ENCODE peak calls at places on chromosomes 7 and 10, in ten cellular contexts. U, N, K, D, Y, I, C, S, E and F are unnamed samples.

GRCh38 chr10:81108516-81109199 is 571.0 kb downstream of the SH2D4B start:
- DNase-seq in S (no peak), K (peak; percentile 61), C (no peak), E (no peak), N (no peak), U (no peak), D (peak; percentile 13), I (no peak), Y (no peak), F (peak; percentile 14)

GRCh38 chr10:86401588-86402282 is 35.1 kb upstream of the GRID1 start:
- DNase-seq in C (no peak), K (peak; percentile 27), I (no peak), N (no peak), D (no peak), Y (no peak), U (no peak), S (peak; percentile 59), E (no peak), F (no peak)

GRCh38 chr10:102435529-102436233 is 3.3 kb upstream of the CUEDC2 start:
- DNase-seq in C (no peak), S (peak; percentile 74), N (no peak), U (no peak), E (no peak), D (no peak), K (peak; percentile 13), Y (no peak), I (no peak), F (peak; percentile 90)

GRCh38 chr7:36005876-36006275 is 147.2 kb upstream of the EEPD1 start:
- DNase-seq in I (no peak), N (no peak), S (no peak), U (no peak), D (no peak), E (no peak), Y (no peak), K (no peak), C (no peak), F (no peak)

GRCh38 chr10:100791254-100792058 is 46.1 kb downstream of the PAX2 start:
- DNase-seq in I (no peak), C (no peak), E (no peak), S (no peak), K (peak; percentile 28), U (no peak), D (no peak), N (no peak), Y (no peak), F (no peak)

GRCh38 chr7:1931248-1931950 is 261.3 kb downstream of the ELFN1 start:
- DNase-seq in K (no peak), D (no peak), U (peak; percentile 18), Y (no peak), E (no peak), N (no peak), C (no peak), I (no peak), S (no peak), F (no peak)

GRCh38 chr7:65746398-65746669 is 126.5 kb upstream of the VKORC1L1 start:
- DNase-seq in S (no peak), E (no peak), U (no peak), D (no peak), I (no peak), Y (no peak), C (no peak), N (no peak), K (no peak), F (no peak)

GRCh38 chr10:80612261-80612660 is 74.6 kb downstream of the SH2D4B start:
- DNase-seq in D (no peak), Y (no peak), I (no peak), N (no peak), U (no peak), E (peak; percentile 17), K (no peak), C (no peak), S (no peak), F (no peak)

GRCh38 chr7:108059526-108059925 is 56.6 kb upstream of the LAMB1 start:
- DNase-seq in Y (no peak), I (no peak), N (no peak), K (no peak), C (no peak), U (no peak), S (no peak), D (no peak), E (no peak), F (no peak)

GRCh38 chr7:102260856-102261255 is 25.8 kb upstream of the SH2B2 start:
- DNase-seq in Y (peak; percentile 55), C (no peak), N (no peak), I (no peak), D (peak; percentile 21), S (peak; percentile 57), K (peak; percentile 78), U (no peak), E (no peak), F (no peak)

GRCh38 chr7:23928391-23928790 is 218.4 kb downstream of the STK31 start:
- DNase-seq in N (no peak), U (no peak), E (no peak), S (no peak), D (no peak), C (no peak), Y (no peak), K (no peak), I (no peak), F (no peak)

GRCh38 chr7:35030848-35031247 is 6.4 kb downstream of the DPY19L1 start:
- DNase-seq in Y (no peak), D (no peak), S (no peak), I (no peak), N (no peak), E (no peak), K (no peak), C (no peak), U (no peak), F (no peak)

GRCh38 chr7:27238979-27239779 is 3.4 kb upstream of the EVX1 start:
- DNase-seq in E (no peak), Y (no peak), D (no peak), K (peak; percentile 39), S (peak; percentile 56), N (no peak), I (no peak), U (no peak), C (no peak), F (no peak)

GRCh38 chr10:117543245-117543998 is 876 bp downstream of the EMX2 start:
- DNase-seq in K (peak; percentile 57), E (no peak), C (no peak), Y (no peak), U (peak; percentile 46), I (peak; percentile 71), S (peak; percentile 72), D (no peak), N (no peak), F (no peak)

GRCh38 chr10:103554488-103555320 is 61.2 kb downstream of the NEURL1 start:
- DNase-seq in E (peak; percentile 39), S (peak; percentile 83), Y (peak; percentile 29), C (no peak), K (peak; percentile 83), U (peak; percentile 47), D (no peak), I (peak; percentile 88), N (no peak), F (peak; percentile 83)

GRCh38 chr10:75042292-75042974 is 69.0 kb upstream of the SAMD8 start:
- DNase-seq in N (no peak), C (no peak), S (no peak), U (no peak), D (peak; percentile 48), K (no peak), Y (no peak), I (peak; percentile 83), E (peak; percentile 68), F (no peak)

GRCh38 chr10:73998623-73999622 is 1.0 kb downstream of the VCL start:
- DNase-seq in K (peak; percentile 88), C (peak; percentile 1), N (no peak), I (peak; percentile 76), U (peak; percentile 48), S (peak; percentile 73), D (peak; percentile 98), Y (no peak), E (peak; percentile 79), F (peak; percentile 51)

GRCh38 chr10:29479081-29479917 is 155.5 kb downstream of the SVIL start:
- DNase-seq in Y (no peak), I (peak; percentile 23), K (no peak), N (no peak), S (no peak), U (peak; percentile 77), E (peak; percentile 96), C (no peak), D (peak; percentile 87), F (no peak)

GRCh38 chr10:60778978-60779668 is 845 bp downstream of the CDK1 start:
- DNase-seq in S (no peak), U (no peak), C (no peak), D (peak; percentile 33), Y (no peak), K (no peak), E (peak; percentile 49), I (no peak), N (no peak), F (peak; percentile 46)

GRCh38 chr10:44194435-44194834 is 190.5 kb downstream of the CXCL12 start:
- DNase-seq in S (no peak), U (no peak), I (no peak), Y (no peak), E (no peak), D (no peak), K (no peak), N (no peak), C (no peak), F (no peak)

GRCh38 chr10:60733189-60733815 is 45.0 kb upstream of the CDK1 start:
- DNase-seq in U (peak; percentile 58), C (peak; percentile 20), K (peak; percentile 85), E (peak; percentile 73), I (peak; percentile 46), Y (no peak), N (peak; percentile 7), S (peak; percentile 88), D (no peak), F (no peak)

GRCh38 chr7:51366930-51367613 is 50.5 kb upstream of the COBL start:
- DNase-seq in I (no peak), S (peak; percentile 91), C (no peak), Y (peak; percentile 79), U (peak; percentile 59), N (no peak), K (peak; percentile 86), D (peak; percentile 52), E (peak; percentile 34), F (peak; percentile 69)

GRCh38 chr10:78045237-78045636 is 11.6 kb downstream of the RPS24 start:
- DNase-seq in Y (no peak), E (no peak), C (no peak), D (no peak), I (no peak), K (no peak), N (no peak), S (peak; percentile 50), U (no peak), F (peak; percentile 92)

GRCh38 chr7:38284553-38284952 is 11.1 kb upstream of the TARP start:
- DNase-seq in E (no peak), I (no peak), U (no peak), C (no peak), D (no peak), N (no peak), K (no peak), Y (no peak), S (no peak), F (peak; percentile 19)

GRCh38 chr10:32942081-32942480 is 15.9 kb downstream of the ITGB1 start:
- DNase-seq in I (no peak), D (no peak), C (no peak), E (no peak), N (no peak), K (no peak), S (no peak), U (no peak), Y (no peak), F (no peak)

GRCh38 chr10:14282271-14282670 is 48.5 kb downstream of the FRMD4A start:
- DNase-seq in C (no peak), K (no peak), I (no peak), N (no peak), D (no peak), Y (no peak), U (no peak), S (no peak), E (peak; percentile 39), F (no peak)

GRCh38 chr7:87709258-87709657 is 81.1 kb downstream of the RUNDC3B start:
- DNase-seq in C (no peak), Y (no peak), N (no peak), S (peak; percentile 63), I (no peak), K (no peak), D (no peak), E (peak; percentile 2), U (no peak), F (no peak)

GRCh38 chr7:95126053-95126709 is 198.2 kb downstream of the PON1 start:
- DNase-seq in S (no peak), I (no peak), Y (no peak), D (no peak), C (no peak), U (peak; percentile 65), N (no peak), K (no peak), E (no peak), F (no peak)